ENCODE peak calls at places on chromosome 6, in ten cellular contexts. One of them, this sample, is unnamed.

GRCh38 chr6:30843611-30843998 is 40.7 kb upstream of the DDR1 start:
- DNase-seq in spleen: no peak
- DNase-seq in astrocyte: no peak
- DNase-seq in tibial artery: no peak
- DNase-seq in hepatocyte: no peak
- DNase-seq in cardiac fibroblast: no peak
- DNase-seq in mucosa of descending colon: no peak
- DNase-seq in SK-N-SH: no peak
- DNase-seq in kidney: no peak
- DNase-seq in heart right ventricle: no peak
- DNase-seq in this sample: no peak

GRCh38 chr6:148881593-148882311 is 134.9 kb downstream of the UST start:
- DNase-seq in tibial artery: no peak
- DNase-seq in astrocyte: no peak
- DNase-seq in cardiac fibroblast: no peak
- DNase-seq in SK-N-SH: no peak
- DNase-seq in kidney: no peak
- DNase-seq in hepatocyte: no peak
- DNase-seq in heart right ventricle: no peak
- DNase-seq in spleen: no peak
- DNase-seq in mucosa of descending colon: no peak
- DNase-seq in this sample: no peak

GRCh38 chr6:136249336-136249735 is 775 bp downstream of the MTFR2 start:
- DNase-seq in astrocyte: no peak
- DNase-seq in heart right ventricle: no peak
- DNase-seq in SK-N-SH: no peak
- DNase-seq in spleen: no peak
- DNase-seq in tibial artery: no peak
- DNase-seq in hepatocyte: no peak
- DNase-seq in mucosa of descending colon: no peak
- DNase-seq in cardiac fibroblast: peak; percentile 17
- DNase-seq in kidney: no peak
- DNase-seq in this sample: no peak

GRCh38 chr6:26269406-26270120 is 95.4 kb upstream of the BTN3A2 start:
- DNase-seq in cardiac fibroblast: peak; percentile 17
- DNase-seq in SK-N-SH: no peak
- DNase-seq in spleen: no peak
- DNase-seq in astrocyte: no peak
- DNase-seq in mucosa of descending colon: no peak
- DNase-seq in hepatocyte: no peak
- DNase-seq in tibial artery: no peak
- DNase-seq in heart right ventricle: no peak
- DNase-seq in kidney: no peak
- DNase-seq in this sample: no peak

GRCh38 chr6:104940881-104941693 is 15.8 kb upstream of the LIN28B start:
- DNase-seq in mucosa of descending colon: peak; percentile 35
- DNase-seq in heart right ventricle: no peak
- DNase-seq in SK-N-SH: peak; percentile 93
- DNase-seq in spleen: peak; percentile 77
- DNase-seq in astrocyte: peak; percentile 10
- DNase-seq in cardiac fibroblast: peak; percentile 43
- DNase-seq in tibial artery: no peak
- DNase-seq in hepatocyte: peak; percentile 88
- DNase-seq in kidney: peak; percentile 74
- DNase-seq in this sample: no peak

GRCh38 chr6:141403827-141404226 is 728.9 kb upstream of the GJE1 start:
- DNase-seq in spleen: no peak
- DNase-seq in hepatocyte: no peak
- DNase-seq in mucosa of descending colon: no peak
- DNase-seq in SK-N-SH: no peak
- DNase-seq in kidney: no peak
- DNase-seq in heart right ventricle: no peak
- DNase-seq in tibial artery: no peak
- DNase-seq in cardiac fibroblast: peak; percentile 49
- DNase-seq in astrocyte: no peak
- DNase-seq in this sample: no peak

GRCh38 chr6:41428995-41429417 is 93.6 kb downstream of the NCR2 start:
- DNase-seq in hepatocyte: peak; percentile 53
- DNase-seq in heart right ventricle: peak; percentile 54
- DNase-seq in mucosa of descending colon: peak; percentile 28
- DNase-seq in kidney: peak; percentile 90
- DNase-seq in cardiac fibroblast: peak; percentile 47
- DNase-seq in astrocyte: peak; percentile 55
- DNase-seq in tibial artery: peak; percentile 75
- DNase-seq in SK-N-SH: no peak
- DNase-seq in spleen: no peak
- DNase-seq in this sample: no peak

GRCh38 chr6:1365701-1366100 is 23.7 kb upstream of the FOXF2 start:
- DNase-seq in kidney: no peak
- DNase-seq in spleen: no peak
- DNase-seq in hepatocyte: no peak
- DNase-seq in mucosa of descending colon: no peak
- DNase-seq in SK-N-SH: no peak
- DNase-seq in astrocyte: no peak
- DNase-seq in cardiac fibroblast: no peak
- DNase-seq in heart right ventricle: no peak
- DNase-seq in tibial artery: no peak
- DNase-seq in this sample: no peak

GRCh38 chr6:38155576-38156204 is 336.2 kb downstream of the ZFAND3 start:
- DNase-seq in hepatocyte: no peak
- DNase-seq in tibial artery: peak; percentile 7
- DNase-seq in mucosa of descending colon: no peak
- DNase-seq in heart right ventricle: no peak
- DNase-seq in astrocyte: no peak
- DNase-seq in kidney: no peak
- DNase-seq in spleen: no peak
- DNase-seq in SK-N-SH: no peak
- DNase-seq in cardiac fibroblast: peak; percentile 55
- DNase-seq in this sample: no peak

GRCh38 chr6:144777249-144777648 is 492.1 kb downstream of the UTRN start:
- DNase-seq in mucosa of descending colon: no peak
- DNase-seq in astrocyte: no peak
- DNase-seq in heart right ventricle: no peak
- DNase-seq in SK-N-SH: no peak
- DNase-seq in hepatocyte: no peak
- DNase-seq in cardiac fibroblast: no peak
- DNase-seq in spleen: no peak
- DNase-seq in kidney: no peak
- DNase-seq in tibial artery: no peak
- DNase-seq in this sample: no peak

GRCh38 chr6:144781836-144782235 is 496.7 kb downstream of the UTRN start:
- DNase-seq in kidney: no peak
- DNase-seq in mucosa of descending colon: no peak
- DNase-seq in cardiac fibroblast: no peak
- DNase-seq in spleen: no peak
- DNase-seq in astrocyte: no peak
- DNase-seq in tibial artery: no peak
- DNase-seq in hepatocyte: no peak
- DNase-seq in SK-N-SH: no peak
- DNase-seq in heart right ventricle: no peak
- DNase-seq in this sample: no peak

GRCh38 chr6:144778056-144778455 is 492.9 kb downstream of the UTRN start:
- DNase-seq in mucosa of descending colon: no peak
- DNase-seq in hepatocyte: no peak
- DNase-seq in kidney: no peak
- DNase-seq in astrocyte: no peak
- DNase-seq in SK-N-SH: no peak
- DNase-seq in tibial artery: no peak
- DNase-seq in cardiac fibroblast: no peak
- DNase-seq in heart right ventricle: no peak
- DNase-seq in spleen: no peak
- DNase-seq in this sample: no peak

GRCh38 chr6:144776031-144776819 is 491.1 kb downstream of the UTRN start:
- DNase-seq in mucosa of descending colon: no peak
- DNase-seq in heart right ventricle: no peak
- DNase-seq in tibial artery: no peak
- DNase-seq in spleen: no peak
- DNase-seq in cardiac fibroblast: no peak
- DNase-seq in hepatocyte: no peak
- DNase-seq in astrocyte: no peak
- DNase-seq in SK-N-SH: no peak
- DNase-seq in kidney: no peak
- DNase-seq in this sample: peak; percentile 31

GRCh38 chr6:144778773-144779531 is 493.8 kb downstream of the UTRN start:
- DNase-seq in kidney: no peak
- DNase-seq in astrocyte: no peak
- DNase-seq in heart right ventricle: no peak
- DNase-seq in SK-N-SH: no peak
- DNase-seq in spleen: no peak
- DNase-seq in mucosa of descending colon: no peak
- DNase-seq in tibial artery: no peak
- DNase-seq in cardiac fibroblast: no peak
- DNase-seq in hepatocyte: no peak
- DNase-seq in this sample: no peak
- TF ChIP-seq CTCF in kidney: peak; percentile 17
- TF ChIP-seq CTCF in astrocyte: no peak
- TF ChIP-seq CTCF in heart right ventricle: no peak
- TF ChIP-seq CTCF in SK-N-SH: no peak
- TF ChIP-seq CTCF in spleen: no peak
- TF ChIP-seq CTCF in mucosa of descending colon: no peak
- TF ChIP-seq CTCF in tibial artery: no peak
- TF ChIP-seq CTCF in cardiac fibroblast: no peak
- TF ChIP-seq CTCF in hepatocyte: peak; percentile 18
- TF ChIP-seq CTCF in this sample: peak; percentile 42

GRCh38 chr6:163147988-163148387 is 266.5 kb upstream of the QKI start:
- DNase-seq in spleen: no peak
- DNase-seq in heart right ventricle: no peak
- DNase-seq in kidney: no peak
- DNase-seq in astrocyte: no peak
- DNase-seq in cardiac fibroblast: peak; percentile 3
- DNase-seq in tibial artery: no peak
- DNase-seq in mucosa of descending colon: no peak
- DNase-seq in hepatocyte: no peak
- DNase-seq in SK-N-SH: peak; percentile 45
- DNase-seq in this sample: no peak
- TF ChIP-seq CTCF in spleen: no peak
- TF ChIP-seq CTCF in heart right ventricle: no peak
- TF ChIP-seq CTCF in kidney: no peak
- TF ChIP-seq CTCF in astrocyte: peak; percentile 7
- TF ChIP-seq CTCF in cardiac fibroblast: no peak
- TF ChIP-seq CTCF in tibial artery: no peak
- TF ChIP-seq CTCF in mucosa of descending colon: no peak
- TF ChIP-seq CTCF in hepatocyte: no peak
- TF ChIP-seq CTCF in SK-N-SH: no peak
- TF ChIP-seq CTCF in this sample: no peak

DNA sequence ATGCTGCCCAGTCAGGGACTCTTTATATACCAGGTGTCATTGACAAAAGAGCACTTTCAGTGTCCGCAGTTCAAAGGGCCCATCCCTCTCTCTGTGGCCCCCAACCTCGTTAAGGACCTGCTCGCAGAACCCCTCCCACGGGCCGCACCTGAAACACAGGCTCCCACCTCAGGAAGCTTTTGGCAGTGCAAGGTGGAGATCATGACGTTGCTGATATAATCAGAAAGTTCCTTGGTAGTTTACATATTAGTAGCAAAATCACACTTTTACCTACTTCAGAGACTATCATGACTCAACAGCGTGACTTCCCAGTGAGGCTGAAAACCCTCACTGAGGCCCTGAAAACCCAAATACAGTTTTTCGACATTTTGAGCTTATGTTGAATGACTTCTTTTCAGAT is 4.1 kb downstream of the TTLL2 start:
- DNase-seq in SK-N-SH: no peak
- DNase-seq in heart right ventricle: no peak
- DNase-seq in mucosa of descending colon: no peak
- DNase-seq in astrocyte: no peak
- DNase-seq in hepatocyte: no peak
- DNase-seq in cardiac fibroblast: no peak
- DNase-seq in spleen: no peak
- DNase-seq in kidney: no peak
- DNase-seq in tibial artery: no peak
- DNase-seq in this sample: no peak
- TF ChIP-seq CTCF in SK-N-SH: no peak
- TF ChIP-seq CTCF in heart right ventricle: no peak
- TF ChIP-seq CTCF in mucosa of descending colon: no peak
- TF ChIP-seq CTCF in astrocyte: no peak
- TF ChIP-seq CTCF in hepatocyte: no peak
- TF ChIP-seq CTCF in cardiac fibroblast: no peak
- TF ChIP-seq CTCF in spleen: no peak
- TF ChIP-seq CTCF in kidney: no peak
- TF ChIP-seq CTCF in tibial artery: no peak
- TF ChIP-seq CTCF in this sample: no peak

GRCh38 chr6:29681811-29682210 is 859 bp upstream of the ZFP57 start:
- DNase-seq in hepatocyte: no peak
- DNase-seq in cardiac fibroblast: no peak
- DNase-seq in kidney: no peak
- DNase-seq in astrocyte: no peak
- DNase-seq in heart right ventricle: no peak
- DNase-seq in mucosa of descending colon: no peak
- DNase-seq in spleen: no peak
- DNase-seq in tibial artery: no peak
- DNase-seq in SK-N-SH: no peak
- DNase-seq in this sample: no peak

GRCh38 chr6:29680904-29681303 is at the start of gene ZFP57:
- DNase-seq in hepatocyte: no peak
- DNase-seq in kidney: no peak
- DNase-seq in tibial artery: no peak
- DNase-seq in astrocyte: no peak
- DNase-seq in mucosa of descending colon: no peak
- DNase-seq in SK-N-SH: no peak
- DNase-seq in cardiac fibroblast: no peak
- DNase-seq in heart right ventricle: no peak
- DNase-seq in spleen: no peak
- DNase-seq in this sample: no peak

GRCh38 chr6:29679962-29680361 is 990 bp downstream of the ZFP57 start:
- DNase-seq in tibial artery: no peak
- DNase-seq in heart right ventricle: no peak
- DNase-seq in cardiac fibroblast: no peak
- DNase-seq in astrocyte: no peak
- DNase-seq in spleen: no peak
- DNase-seq in mucosa of descending colon: no peak
- DNase-seq in SK-N-SH: no peak
- DNase-seq in kidney: no peak
- DNase-seq in hepatocyte: no peak
- DNase-seq in this sample: no peak

GRCh38 chr6:29680416-29680815 is 536 bp downstream of the ZFP57 start:
- DNase-seq in mucosa of descending colon: no peak
- DNase-seq in tibial artery: no peak
- DNase-seq in spleen: no peak
- DNase-seq in astrocyte: no peak
- DNase-seq in SK-N-SH: no peak
- DNase-seq in heart right ventricle: no peak
- DNase-seq in kidney: no peak
- DNase-seq in cardiac fibroblast: no peak
- DNase-seq in hepatocyte: no peak
- DNase-seq in this sample: no peak

DNA sequence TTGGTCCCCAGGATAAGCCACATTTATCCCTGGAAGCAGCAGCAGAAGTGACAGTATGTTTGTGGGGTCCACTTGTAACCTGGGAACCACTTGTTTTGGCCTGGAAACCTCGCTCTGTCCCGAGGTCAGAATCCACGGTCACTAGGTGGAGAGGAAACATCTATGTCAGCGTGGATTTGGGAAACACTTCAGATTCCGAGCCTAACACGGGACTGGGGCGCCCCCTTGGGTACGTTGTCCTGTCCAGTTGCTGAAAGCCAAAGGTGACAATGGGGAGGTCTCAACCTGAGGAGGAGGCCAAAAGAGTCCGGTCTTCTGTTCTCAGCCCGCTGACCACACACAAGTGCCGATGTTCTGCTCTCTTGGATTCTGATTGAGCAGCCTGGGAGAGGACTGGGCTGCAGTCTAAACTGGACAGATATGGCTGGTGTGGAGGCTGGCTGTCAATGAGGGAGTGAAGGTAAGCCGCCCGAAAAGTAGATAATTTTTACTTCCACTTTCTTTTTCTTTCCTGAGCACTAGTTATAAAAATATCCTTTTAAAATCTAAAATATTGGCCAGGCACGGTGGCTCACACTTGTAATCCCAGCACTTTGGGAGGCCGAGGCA is 4.9 kb upstream of the ZFP57 start:
- DNase-seq in spleen: no peak
- DNase-seq in cardiac fibroblast: peak; percentile 13
- DNase-seq in kidney: no peak
- DNase-seq in astrocyte: no peak
- DNase-seq in mucosa of descending colon: no peak
- DNase-seq in SK-N-SH: no peak
- DNase-seq in tibial artery: no peak
- DNase-seq in heart right ventricle: peak; percentile 16
- DNase-seq in hepatocyte: no peak
- DNase-seq in this sample: no peak
- TF ChIP-seq CTCF in spleen: no peak
- TF ChIP-seq CTCF in cardiac fibroblast: peak; percentile 26
- TF ChIP-seq CTCF in kidney: no peak
- TF ChIP-seq CTCF in astrocyte: no peak
- TF ChIP-seq CTCF in mucosa of descending colon: no peak
- TF ChIP-seq CTCF in SK-N-SH: peak; percentile 27
- TF ChIP-seq CTCF in tibial artery: no peak
- TF ChIP-seq CTCF in heart right ventricle: peak; percentile 40
- TF ChIP-seq CTCF in hepatocyte: no peak
- TF ChIP-seq CTCF in this sample: no peak